ENCODE peak calls at places on chromosomes 12 and 14, in six cellular contexts. E is fibroblast of lung, T is transverse colon, L is PC-3, X is A549, C is ascending aorta. O is an unnamed sample.

GRCh38 chr12:129381717-129382116 is 522.1 kb downstream of the TMEM132D start:
- DNase-seq in E (no peak), T (no peak), L (no peak), X (no peak), C (no peak), O (no peak)

GRCh38 chr14:103213331-103213730 is 90.1 kb downstream of the TNFAIP2 start:
- DNase-seq in E (no peak), T (no peak), L (no peak), X (no peak), C (no peak), O (no peak)

GRCh38 chr12:26238341-26239126 is 43.2 kb downstream of the SSPN start:
- DNase-seq in E (peak; percentile 80), T (no peak), L (peak; percentile 19), X (no peak), C (no peak), O (no peak)

GRCh38 chr14:104250175-104250574 is 111.8 kb downstream of the KIF26A start:
- DNase-seq in E (no peak), T (no peak), L (no peak), X (no peak), C (no peak), O (no peak)

GRCh38 chr12:89889051-89889450 is 180.4 kb upstream of the ATP2B1 start:
- DNase-seq in E (peak; percentile 66), T (no peak), L (peak; percentile 45), X (no peak), C (no peak), O (no peak)

GRCh38 chr12:60335765-60336164 is 739.9 kb downstream of the SLC16A7 start:
- DNase-seq in E (peak; percentile 78), T (no peak), L (peak; percentile 88), X (peak; percentile 21), C (no peak), O (no peak)

GRCh38 chr12:101670007-101670671 is 27.3 kb upstream of the CHPT1 start:
- DNase-seq in E (peak; percentile 27), T (peak; percentile 58), L (peak; percentile 54), X (peak; percentile 69), C (peak; percentile 65), O (no peak)

GRCh38 chr14:103910262-103910935 is 17.9 kb upstream of the TDRD9 start:
- DNase-seq in E (peak; percentile 85), T (peak; percentile 89), L (peak; percentile 96), X (peak; percentile 82), C (peak; percentile 85), O (peak; percentile 82)

GRCh38 chr12:11347810-11348209 is 37.6 kb upstream of the PRB4 start:
- DNase-seq in E (no peak), T (no peak), L (peak; percentile 31), X (no peak), C (no peak), O (no peak)
- H3K9me3 ChIP-seq in E (no peaks in the 10 kb centered on the region), T (no peaks in the 10 kb centered on the region), L (no peaks in the 10 kb centered on the region), X (no peaks in the 10 kb centered on the region), C (no peaks in the 10 kb centered on the region), O (no peaks in the 10 kb centered on the region)

GRCh38 chr12:131787143-131787660 is 41.0 kb upstream of the MMP17 start:
- DNase-seq in E (no peak), T (no peak), L (no peak), X (no peak), C (no peak), O (no peak)

GRCh38 chr12:131783915-131784541 is 44.2 kb upstream of the MMP17 start:
- DNase-seq in E (peak; percentile 89), T (no peak), L (peak; percentile 84), X (peak; percentile 75), C (no peak), O (no peak)

GRCh38 chr12:131786331-131786730 is 41.9 kb upstream of the MMP17 start:
- DNase-seq in E (no peak), T (no peak), L (no peak), X (no peak), C (no peak), O (no peak)

GRCh38 chr12:131785763-131786330 is 42.3 kb upstream of the MMP17 start:
- DNase-seq in E (peak; percentile 48), T (no peak), L (no peak), X (no peak), C (no peak), O (no peak)

DNA sequence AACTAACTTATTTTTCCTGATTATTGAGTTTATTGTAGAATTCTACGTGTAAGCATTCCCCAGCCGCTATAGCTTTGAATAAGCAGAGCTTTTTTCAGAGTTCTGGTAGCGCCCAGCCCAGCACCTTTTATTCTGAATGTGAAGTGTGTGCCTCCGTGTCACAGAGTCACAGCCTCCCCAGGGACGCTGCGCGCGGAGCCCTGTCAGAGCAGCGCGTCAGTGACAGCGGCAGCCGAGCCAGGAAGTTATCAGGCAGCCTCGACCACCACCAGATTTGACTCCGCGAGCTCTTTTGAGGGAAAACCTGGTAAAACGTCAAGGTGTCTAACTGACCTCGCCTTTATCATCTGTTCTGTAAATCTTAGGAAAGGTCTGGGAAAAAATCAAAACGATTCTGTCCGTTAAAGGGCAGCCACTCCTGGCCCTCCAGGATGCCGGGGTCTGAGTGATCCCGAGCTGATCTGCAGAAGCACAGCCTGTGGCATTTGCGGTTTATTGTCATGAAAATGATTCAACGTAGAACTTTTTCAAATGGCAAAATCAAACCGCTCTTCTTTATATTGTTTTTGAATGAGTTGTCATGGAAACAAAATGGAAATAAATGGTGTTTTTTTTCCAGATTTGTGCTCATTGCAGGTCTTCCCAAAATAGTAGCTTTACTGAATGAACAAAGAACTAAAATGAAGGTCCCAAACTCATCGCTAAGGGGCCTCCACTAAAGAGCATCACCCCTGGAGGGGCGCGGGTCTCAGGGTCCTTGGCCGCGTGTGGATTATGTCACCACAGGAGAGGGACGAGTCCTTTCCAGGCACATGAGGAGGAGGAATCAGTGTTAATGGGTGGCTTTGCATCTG is 43.1 kb upstream of the MMP17 start:
- DNase-seq in E (peak; percentile 87), T (no peak), L (no peak), X (no peak), C (no peak), O (no peak)
- H3K4me3 ChIP-seq in E (no peak overlapping the region), T (no peak overlapping the region), L (no peak overlapping the region), X (no peak overlapping the region), C (no peak overlapping the region), O (no peak overlapping the region)

GRCh38 chr12:113162102-113163029 is 12.8 kb downstream of the CFAP73 start:
- DNase-seq in E (peak; percentile 57), T (no peak), L (peak; percentile 49), X (no peak), C (no peak), O (no peak)
- H3K27ac ChIP-seq in E (no peak overlapping the region), T (no peak overlapping the region), L (no peak overlapping the region), X (no peak overlapping the region), C (no peak overlapping the region), O (no peak overlapping the region)

DNA sequence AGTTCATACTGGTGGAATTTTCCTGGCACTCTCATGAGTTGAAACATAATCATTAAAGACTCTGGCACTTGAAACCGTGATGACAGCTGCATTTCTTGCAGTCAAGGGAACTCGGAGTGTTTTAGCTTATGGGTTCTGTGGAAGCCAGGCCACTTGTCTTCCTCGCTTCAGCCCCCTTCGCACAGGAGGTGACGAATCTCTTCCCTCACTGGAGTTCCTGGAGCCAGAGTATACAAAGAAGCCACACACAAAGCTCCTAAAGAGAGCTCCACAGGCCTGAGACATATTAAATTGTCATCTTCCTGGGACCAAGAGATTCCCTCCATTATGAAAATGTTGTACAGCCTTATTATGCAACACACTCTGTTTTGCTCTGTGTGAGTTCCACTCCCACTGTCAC is 964.1 kb downstream of the TMEM121 start:
- DNase-seq in E (no peak), T (no peak), L (no peak), X (no peak), C (no peak), O (no peak)
- H3K9me3 ChIP-seq in E (no peaks in the 10 kb centered on the region), T (no peaks in the 10 kb centered on the region), L (peaks cover 7% of the 10 kb centered on the region), X (no peaks in the 10 kb centered on the region), C (no peaks in the 10 kb centered on the region), O (no peaks in the 10 kb centered on the region)

GRCh38 chr12:87923361-87923760 is 105.8 kb downstream of the C12orf50 start:
- DNase-seq in E (no peak), T (no peak), L (no peak), X (no peak), C (no peak), O (no peak)
- H3K4me3 ChIP-seq in E (no peak overlapping the region), T (no peak overlapping the region), L (no peak overlapping the region), X (no peak overlapping the region), C (no peak overlapping the region), O (no peak overlapping the region)

GRCh38 chr14:85532570-85532969 is 2.6 kb downstream of the FLRT2 start:
- DNase-seq in E (no peak), T (no peak), L (no peak), X (no peak), C (no peak), O (no peak)

GRCh38 chr14:85531594-85532391 is 1.8 kb downstream of the FLRT2 start:
- DNase-seq in E (peak; percentile 73), T (no peak), L (no peak), X (peak; percentile 79), C (peak; percentile 77), O (peak; percentile 85)

GRCh38 chr14:85534435-85534834 is 4.5 kb downstream of the FLRT2 start:
- DNase-seq in E (no peak), T (no peak), L (no peak), X (no peak), C (no peak), O (no peak)

GRCh38 chr14:85533821-85534271 is 3.9 kb downstream of the FLRT2 start:
- DNase-seq in E (no peak), T (no peak), L (no peak), X (no peak), C (no peak), O (no peak)

DNA sequence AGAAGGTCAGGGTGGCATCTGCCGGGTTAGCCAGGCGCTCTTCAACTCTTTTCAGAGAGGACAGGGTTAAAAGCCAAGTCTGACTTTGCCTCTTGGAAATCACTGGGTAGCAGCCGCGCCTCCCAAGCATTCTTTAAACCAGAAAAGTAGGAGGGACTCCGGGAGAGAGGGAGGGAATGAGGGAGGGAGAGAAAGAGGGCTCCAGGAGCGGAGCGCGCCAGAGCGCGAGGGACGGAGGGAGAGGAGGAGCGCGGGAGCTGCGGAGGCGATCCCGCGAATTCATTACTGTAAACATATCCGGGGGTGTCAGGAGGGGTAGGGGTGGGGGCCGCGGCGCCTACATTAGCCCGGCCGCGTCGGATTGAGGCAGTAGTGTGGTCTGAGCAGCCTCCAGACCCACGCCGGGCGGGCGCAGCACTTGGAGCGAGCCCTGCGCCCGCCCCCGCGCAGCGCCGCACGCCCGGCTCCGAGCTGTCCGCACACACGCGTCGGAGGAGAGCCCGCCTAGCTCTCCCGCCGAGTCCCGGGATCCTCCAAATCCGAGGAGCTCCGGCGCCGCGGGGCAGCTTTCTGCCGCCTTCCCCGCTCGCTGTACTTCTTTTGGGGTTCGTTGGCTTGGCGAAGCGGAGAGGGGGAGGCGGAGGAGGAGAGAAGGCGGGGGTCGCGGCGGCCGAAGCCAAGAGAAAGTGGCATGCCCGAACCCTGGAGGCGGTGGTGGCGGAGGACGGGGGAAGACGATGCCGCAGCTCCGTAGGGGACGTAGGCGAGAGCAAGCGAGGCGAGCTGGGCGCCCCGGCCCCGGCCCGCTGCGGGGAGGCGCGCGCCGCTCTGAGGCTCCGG is 3.3 kb downstream of the FLRT2 start:
- DNase-seq in E (peak; percentile 85), T (no peak), L (peak; percentile 7), X (peak; percentile 80), C (peak; percentile 79), O (peak; percentile 64)
- H3K27ac ChIP-seq in E (peak overlapping the region; percentile 52), T (peak overlapping the region; percentile 57), L (no peak overlapping the region), X (peak overlapping the region; percentile 86), C (peak overlapping the region; percentile 49), O (peak overlapping the region; percentile 47)

GRCh38 chr12:38156497-38157245 is 159.9 kb upstream of the ALG10B start:
- DNase-seq in E (no peak), T (no peak), L (no peak), X (no peak), C (no peak), O (no peak)
- H3K9me3 ChIP-seq in E (no peaks in the 10 kb centered on the region), T (no peaks in the 10 kb centered on the region), L (no peaks in the 10 kb centered on the region), X (no peaks in the 10 kb centered on the region), C (no peaks in the 10 kb centered on the region), O (no peaks in the 10 kb centered on the region)